ENCODE peak calls at places on chromosomes 16 and 17, in six cellular contexts. C, N, R, V, Z and M are unnamed samples.

GRCh38 chr17:75590849-75591721 is 3.5 kb downstream of the MYO15B start:
- DNase-seq in C (peak; percentile 15), N (no peak), R (no peak), V (no peak), Z (no peak), M (no peak)

GRCh38 chr17:21460358-21460757 is 84.2 kb downstream of the KCNJ12 start:
- DNase-seq in C (no peak), N (no peak), R (no peak), V (no peak), Z (no peak), M (no peak)

GRCh38 chr17:61305024-61305423 is 94.6 kb upstream of the TBX2 start:
- DNase-seq in C (no peak), N (no peak), R (no peak), V (no peak), Z (no peak), M (no peak)

GRCh38 chr17:49486012-49486641 is 9.0 kb upstream of the NGFR start:
- DNase-seq in C (peak; percentile 96), N (no peak), R (no peak), V (no peak), Z (peak; percentile 97), M (no peak)

GRCh38 chr16:66503030-66503429 is 46.9 kb downstream of the TK2 start:
- DNase-seq in C (peak; percentile 11), N (no peak), R (no peak), V (no peak), Z (no peak), M (no peak)

GRCh38 chr16:57562669-57563486 is 20.4 kb downstream of the ADGRG5 start:
- DNase-seq in C (peak; percentile 43), N (no peak), R (no peak), V (no peak), Z (no peak), M (no peak)

GRCh38 chr17:50919321-50920040 is 53.3 kb upstream of the TOB1 start:
- DNase-seq in C (peak; percentile 95), N (peak; percentile 41), R (peak; percentile 58), V (peak; percentile 91), Z (peak; percentile 81), M (peak; percentile 82)

GRCh38 chr17:28841901-28842281 is 699 bp downstream of the FAM222B start:
- DNase-seq in C (no peak), N (no peak), R (no peak), V (no peak), Z (no peak), M (no peak)

GRCh38 chr16:51651061-51651466 is 500.0 kb upstream of the SALL1 start:
- DNase-seq in C (peak; percentile 22), N (no peak), R (no peak), V (no peak), Z (peak; percentile 30), M (no peak)

GRCh38 chr17:35947156-35947585 is 3.7 kb upstream of the LYZL6 start:
- DNase-seq in C (peak; percentile 53), N (no peak), R (peak; percentile 24), V (no peak), Z (peak; percentile 90), M (peak; percentile 54)

GRCh38 chr17:12756786-12757185 is 32.5 kb upstream of the ARHGAP44 start:
- DNase-seq in C (no peak), N (peak; percentile 19), R (no peak), V (no peak), Z (no peak), M (no peak)

GRCh38 chr16:2712063-2712441 is 8.0 kb downstream of the PRSS27 start:
- DNase-seq in C (no peak), N (no peak), R (no peak), V (no peak), Z (no peak), M (no peak)

GRCh38 chr17:37220609-37220953 is 155.2 kb upstream of the C17orf78 start:
- DNase-seq in C (peak; percentile 42), N (no peak), R (no peak), V (no peak), Z (peak; percentile 60), M (peak; percentile 17)

GRCh38 chr16:88306411-88306810 is 76.3 kb upstream of the ZNF469 start:
- DNase-seq in C (no peak), N (no peak), R (no peak), V (no peak), Z (no peak), M (no peak)

GRCh38 chr16:10037771-10038170 is 144.5 kb downstream of the GRIN2A start:
- DNase-seq in C (no peak), N (peak; percentile 2), R (no peak), V (no peak), Z (no peak), M (no peak)